ENCODE peak calls at places on chromosome 9, in four cellular contexts. L is WTC11, I is HepG2, Q is K562. T is an unnamed sample.

GRCh38 chr9:132754236-132754635 is 84.0 kb downstream of the GTF3C4 start:
- DNase-seq in L (no peak), I (no peak), Q (no peak), T (no peak)

GRCh38 chr9:109098221-109098959 is 21.4 kb downstream of the TMEM245 start:
- DNase-seq in L (no peak), I (peak; percentile 68), Q (peak; percentile 31), T (no peak)

GRCh38 chr9:36327903-36328302 is 69.7 kb upstream of the GNE start:
- DNase-seq in L (no peak), I (no peak), Q (no peak), T (no peak)

GRCh38 chr9:120901704-120902103 is 24.7 kb upstream of the PHF19 start:
- DNase-seq in L (no peak), I (no peak), Q (no peak), T (no peak)

GRCh38 chr9:110371411-110372013 is 33.8 kb upstream of the TXNDC8 start:
- DNase-seq in L (no peak), I (no peak), Q (peak; percentile 79), T (no peak)

GRCh38 chr9:97954550-97954989 is 16.6 kb upstream of the HEMGN start:
- DNase-seq in L (peak; percentile 71), I (peak; percentile 52), Q (peak; percentile 82), T (peak; percentile 70)

GRCh38 chr9:73893230-73893629 is 603.9 kb upstream of the RORB start:
- DNase-seq in L (no peak), I (no peak), Q (no peak), T (no peak)

GRCh38 chr9:136138566-136138965 is 19.9 kb upstream of the TMEM250 start:
- DNase-seq in L (peak; percentile 94), I (peak; percentile 44), Q (peak; percentile 81), T (peak; percentile 69)

GRCh38 chr9:84862786-84863185 is 193.3 kb downstream of the NTRK2 start:
- DNase-seq in L (peak; percentile 74), I (no peak), Q (no peak), T (peak; percentile 12)

GRCh38 chr9:89430995-89431394 is 66.9 kb downstream of the SEMA4D start:
- DNase-seq in L (no peak), I (no peak), Q (no peak), T (no peak)

GRCh38 chr9:105661011-105661410 is 1.2 kb upstream of the TAL2 start:
- DNase-seq in L (no peak), I (no peak), Q (no peak), T (no peak)

GRCh38 chr9:78921341-78921740 is 624.4 kb downstream of the PSAT1 start:
- DNase-seq in L (no peak), I (no peak), Q (no peak), T (no peak)

GRCh38 chr9:1721219-1721618 is 293.9 kb upstream of the SMARCA2 start:
- DNase-seq in L (no peak), I (no peak), Q (no peak), T (no peak)

GRCh38 chr9:32581512-32582143 is 8.7 kb upstream of the NDUFB6 start:
- DNase-seq in L (no peak), I (peak; percentile 61), Q (peak; percentile 25), T (peak; percentile 36)

GRCh38 chr9:98867109-98867433 is 59.6 kb downstream of the GALNT12 start:
- DNase-seq in L (no peak), I (no peak), Q (no peak), T (no peak)

DNA sequence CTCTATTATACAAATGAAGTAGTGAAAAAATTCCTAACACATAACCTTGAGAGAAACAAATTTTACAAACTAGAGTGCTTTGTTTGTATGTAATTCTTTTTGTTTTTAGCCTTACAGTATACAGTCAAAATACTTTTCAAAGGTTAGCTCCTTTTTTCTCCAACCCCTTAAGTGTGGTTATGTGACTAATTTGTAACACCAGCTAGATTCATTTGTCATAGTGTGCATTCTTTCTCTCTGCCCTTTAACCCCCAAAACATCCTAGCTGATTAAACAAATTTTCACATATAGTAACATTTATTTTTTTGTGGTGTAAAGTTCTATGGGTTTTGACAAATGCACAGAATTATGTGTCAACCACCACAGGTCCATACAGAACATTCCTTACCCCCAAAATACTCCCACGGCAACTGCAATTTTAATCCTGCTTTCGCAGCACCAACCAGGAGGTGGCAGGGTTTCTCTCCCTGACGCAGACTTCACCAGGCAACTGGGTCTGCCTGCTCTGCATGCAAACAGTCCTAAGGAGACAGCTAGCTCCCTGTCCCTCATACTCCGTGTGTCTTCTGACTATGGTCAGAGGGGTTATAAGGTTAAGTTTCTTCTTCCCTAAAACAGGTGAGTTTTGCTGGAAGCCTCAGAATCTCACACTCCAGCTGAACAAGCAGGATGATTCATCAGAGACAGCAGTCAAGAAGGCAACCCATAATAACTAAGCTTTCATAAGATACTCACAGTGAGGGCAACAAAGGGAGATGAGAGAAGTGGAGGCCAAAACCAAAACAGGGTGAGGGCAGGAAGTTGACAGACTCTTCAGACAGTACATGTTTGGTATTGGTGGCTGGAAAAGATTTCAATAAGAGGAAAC is 44.5 kb upstream of the NR5A1 start:
- DNase-seq in L (peak; percentile 77), I (peak; percentile 53), Q (peak; percentile 63), T (peak; percentile 72)
- TF ChIP-seq HMGXB4 in L (no peak), I (no peak), Q (no peak), T (no peak)

DNA sequence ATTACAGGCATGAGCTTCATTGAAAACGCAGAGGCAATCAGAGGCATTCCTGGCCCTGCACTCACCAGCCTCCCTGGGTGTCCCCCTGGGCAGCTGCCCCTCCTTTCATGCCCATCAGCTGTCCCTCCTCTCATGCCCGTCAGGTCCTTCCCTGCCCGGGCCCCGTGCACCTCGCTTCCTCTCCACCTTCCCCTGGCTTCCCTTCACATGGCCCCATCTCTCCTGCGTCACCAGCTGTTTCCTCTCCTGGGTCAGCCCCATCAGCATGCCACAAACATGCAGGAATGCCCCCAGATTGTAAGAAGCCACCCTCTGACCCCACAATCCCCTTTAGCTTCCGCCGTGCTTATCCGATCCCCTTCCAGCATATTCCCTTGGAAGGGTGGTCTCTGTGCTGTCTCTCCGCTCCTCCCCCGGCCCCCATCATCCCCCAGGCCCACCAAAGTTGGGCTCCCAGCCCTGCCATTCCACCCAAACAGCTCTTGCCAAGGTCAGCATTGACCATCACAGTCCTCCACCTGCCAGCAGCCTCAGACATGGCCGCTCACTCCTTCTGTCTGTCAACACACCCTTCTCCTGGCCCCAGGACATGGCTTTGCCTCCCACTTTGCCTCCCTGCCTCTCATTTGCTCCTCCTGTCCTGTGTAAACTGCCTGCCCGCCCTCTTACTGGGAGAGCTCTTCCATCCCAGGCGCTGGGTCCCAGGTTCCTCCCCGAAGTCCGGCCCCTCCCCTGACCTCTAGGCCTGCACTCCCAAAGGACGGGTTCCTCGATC is 98.6 kb upstream of the IER5L start:
- DNase-seq in L (no peak), I (no peak), Q (no peak), T (no peak)
- TF ChIP-seq HMGXB4 in L (no peak), I (no peak), Q (no peak), T (no peak)

GRCh38 chr9:102479191-102479590 is 515.9 kb upstream of the CYLC2 start:
- DNase-seq in L (no peak), I (no peak), Q (no peak), T (no peak)

GRCh38 chr9:102483666-102484065 is 511.5 kb upstream of the CYLC2 start:
- DNase-seq in L (no peak), I (no peak), Q (no peak), T (no peak)
- TF ChIP-seq HMGXB4 in L (no peak), I (no peak), Q (no peak), T (no peak)

DNA sequence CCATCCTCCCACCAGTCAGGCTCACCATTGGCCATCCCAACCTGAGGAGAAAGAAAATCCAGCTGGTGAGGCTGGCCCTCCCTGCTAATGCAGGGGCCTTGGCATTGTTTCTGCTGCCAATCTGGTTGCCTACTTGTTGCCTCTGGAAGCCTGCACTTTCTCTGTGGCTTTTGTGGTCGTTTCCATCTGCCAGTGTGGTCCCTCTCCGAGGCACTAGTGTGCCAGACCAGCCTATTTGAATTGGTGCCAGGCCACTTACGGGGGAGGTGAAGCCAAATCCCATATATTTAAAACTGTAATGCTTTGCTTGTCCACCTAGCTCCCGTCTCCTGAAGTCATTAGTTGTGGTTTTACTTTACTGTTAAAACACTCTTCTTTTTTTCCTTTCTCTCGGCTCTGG is 213.4 kb upstream of the ADAMTSL1 start:
- DNase-seq in L (no peak), I (no peak), Q (no peak), T (no peak)
- TF ChIP-seq HMGXB4 in L (no peak), I (no peak), Q (no peak), T (no peak)

DNA sequence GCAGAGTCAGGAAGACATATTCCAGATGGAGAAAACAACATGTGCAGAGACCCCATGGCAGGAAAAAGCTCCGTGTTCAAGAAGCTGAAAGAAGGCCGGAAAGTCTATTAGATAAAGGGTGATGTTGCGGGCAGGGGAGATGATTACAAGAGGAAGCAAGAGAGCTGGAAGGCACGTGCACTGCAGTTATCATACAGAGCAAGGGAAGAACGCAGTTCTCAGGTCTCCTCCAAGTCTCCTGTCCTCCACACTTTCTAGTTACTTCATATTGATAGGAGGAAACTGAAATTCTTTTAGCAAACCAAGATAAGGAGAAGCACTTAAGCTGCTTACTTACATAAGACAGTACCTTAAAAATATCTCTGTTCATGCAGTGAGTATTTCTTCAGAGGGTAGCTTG is 58.3 kb upstream of the PLPP6 start:
- DNase-seq in L (no peak), I (no peak), Q (no peak), T (no peak)
- TF ChIP-seq HMGXB4 in L (no peak), I (no peak), Q (no peak), T (no peak)

DNA sequence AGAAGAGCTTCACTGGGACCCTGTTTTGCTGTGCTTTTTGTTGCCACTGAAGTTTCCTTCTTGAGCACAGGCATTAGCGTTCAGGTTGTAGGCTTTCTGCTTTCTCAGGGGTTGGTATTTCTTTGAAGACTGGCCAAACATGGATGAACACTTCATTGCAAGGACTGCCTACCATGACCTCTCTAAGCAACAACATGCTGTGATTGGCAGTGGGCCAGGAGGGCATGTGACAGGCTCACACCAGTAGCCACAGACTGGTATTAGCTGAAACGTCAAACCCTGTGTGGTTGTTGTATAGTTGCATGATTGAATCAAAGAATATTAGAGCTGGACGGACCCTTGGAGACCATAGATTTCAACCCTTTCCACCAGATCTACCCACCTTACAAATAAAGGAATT is 20.0 kb upstream of the MLANA start:
- DNase-seq in L (no peak), I (no peak), Q (no peak), T (no peak)
- TF ChIP-seq HMGXB4 in L (no peak), I (no peak), Q (no peak), T (no peak)